ENCODE peak calls at places on chromosome 7, in seven cellular contexts. Q, P, W, O, K, L and C are unnamed samples.
A peak's percentile ranks its signal among the peaks of the same experiment; 100 is the strongest.

GRCh38 chr7:6279341-6279740 is 6.9 kb upstream of the CYTH3 start:
- DNase-seq in Q (no peak), W (no peak), K (no peak), L (no peak), P (peak; percentile 37), O (no peak), C (no peak)

GRCh38 chr7:44727346-44728262 is 21.0 kb upstream of the ZMIZ2 start:
- DNase-seq in Q (no peak), O (no peak), W (no peak), L (no peak), P (no peak), K (no peak), C (no peak)

GRCh38 chr7:50733552-50733951 is 49.1 kb downstream of the GRB10 start:
- DNase-seq in P (peak; percentile 34), L (no peak), Q (no peak), O (no peak), K (no peak), W (no peak), C (no peak)

GRCh38 chr7:3408814-3409595 is 108.0 kb downstream of the SDK1 start:
- DNase-seq in W (no peak), K (no peak), O (no peak), L (no peak), P (no peak), Q (no peak), C (no peak)

GRCh38 chr7:79988642-79989041 is 146.0 kb upstream of the GNAI1 start:
- DNase-seq in L (no peak), K (no peak), O (no peak), P (no peak), W (no peak), Q (no peak), C (no peak)

GRCh38 chr7:141737118-141737835 is 881 bp upstream of the SSBP1 start:
- DNase-seq in Q (peak; percentile 54), K (peak; percentile 24), W (no peak), O (no peak), P (peak; percentile 25), L (no peak), C (no peak)

GRCh38 chr7:151157645-151158329 is 9.7 kb downstream of the GBX1 start:
- DNase-seq in K (no peak), O (no peak), Q (no peak), W (no peak), P (no peak), L (no peak), C (no peak)

GRCh38 chr7:141157138-141157765 is 83.4 kb downstream of the TMEM178B start:
- DNase-seq in O (no peak), W (no peak), Q (no peak), P (no peak), K (no peak), L (no peak), C (no peak)

GRCh38 chr7:40047661-40048060 is 86.8 kb downstream of the MPLKIP start:
- DNase-seq in P (peak; percentile 4), K (no peak), W (no peak), L (no peak), Q (no peak), O (no peak), C (no peak)

GRCh38 chr7:34454381-34454780 is 203.6 kb upstream of the NPSR1 start:
- DNase-seq in O (no peak), P (peak; percentile 43), K (no peak), L (no peak), Q (no peak), W (no peak), C (no peak)

GRCh38 chr7:150931199-150931869 is 46.8 kb downstream of the KCNH2 start:
- DNase-seq in W (no peak), P (no peak), Q (no peak), K (peak; percentile 83), O (no peak), L (no peak), C (no peak)

GRCh38 chr7:44175730-44176129 is 13.5 kb downstream of the GCK start:
- DNase-seq in Q (no peak), P (no peak), L (no peak), K (no peak), O (no peak), W (no peak), C (no peak)

GRCh38 chr7:28018446-28018845 is 162.1 kb downstream of the JAZF1 start:
- DNase-seq in W (no peak), P (no peak), O (no peak), L (no peak), K (no peak), Q (no peak), C (no peak)

GRCh38 chr7:33644489-33644888 is 260.9 kb upstream of the BMPER start:
- DNase-seq in L (no peak), K (no peak), P (no peak), W (no peak), O (no peak), Q (no peak), C (no peak)

GRCh38 chr7:7934945-7935344 is 33.7 kb upstream of the GLCCI1 start:
- DNase-seq in W (no peak), O (no peak), Q (no peak), K (no peak), P (no peak), L (no peak), C (no peak)

GRCh38 chr7:123612024-123612423 is 10.4 kb downstream of the ASB15 start:
- DNase-seq in O (no peak), L (no peak), P (peak; percentile 35), Q (no peak), K (no peak), W (no peak), C (no peak)

GRCh38 chr7:138278601-138279000 is 181.5 kb upstream of the TRIM24 start:
- DNase-seq in L (no peak), W (no peak), K (no peak), Q (no peak), P (no peak), O (no peak), C (no peak)

GRCh38 chr7:42237162-42237821 is at the start of gene GLI3:
- DNase-seq in O (no peak), Q (peak; percentile 66), L (no peak), K (peak; percentile 54), P (no peak), W (peak; percentile 73), C (peak; percentile 58)

GRCh38 chr7:46776790-46777189 is 805.1 kb downstream of the TNS3 start:
- DNase-seq in Q (no peak), K (no peak), O (no peak), W (no peak), P (no peak), L (no peak), C (no peak)

GRCh38 chr7:35365523-35365922 is 111.6 kb upstream of the TBX20 start:
- DNase-seq in W (no peak), O (no peak), Q (no peak), P (no peak), K (no peak), L (no peak), C (no peak)

GRCh38 chr7:106009511-106010226 is 46.6 kb downstream of the CDHR3 start:
- DNase-seq in K (peak; percentile 91), Q (peak; percentile 98), L (no peak), O (peak; percentile 88), P (no peak), W (peak; percentile 65), C (peak; percentile 72)
- TF ChIP-seq POLR2AphosphoS5 in K (no peak), Q (no peak), L (no peak), O (peak; percentile 25), P (no peak), W (no peak), C (no peak)

DNA sequence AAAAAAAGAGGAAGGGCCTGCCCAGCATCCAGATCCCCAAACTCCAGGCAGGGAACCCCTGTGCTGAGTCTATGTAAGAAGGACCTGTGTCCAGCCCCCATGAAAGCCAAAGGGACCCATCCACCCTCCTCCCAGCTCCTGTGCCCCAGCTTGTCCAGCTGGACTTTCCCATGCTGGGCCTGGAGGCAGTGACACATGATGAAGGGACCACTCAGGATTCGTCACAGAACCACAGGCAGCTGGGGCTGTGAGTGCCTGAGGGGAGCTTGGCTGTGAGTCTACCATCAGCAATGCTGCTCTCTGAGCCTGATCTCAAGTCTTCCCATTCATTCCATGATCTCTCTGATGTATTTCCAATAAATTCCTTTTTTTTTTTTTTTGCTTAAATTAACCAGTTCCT is 36.2 kb upstream of the MNX1 start:
- DNase-seq in K (no peak), Q (peak; percentile 12), P (no peak), W (no peak), L (no peak), O (no peak), C (no peak)
- TF ChIP-seq TAF1 in K (no peak), Q (no peak), P (no peak), W (no peak), L (no peak), O (no peak), C (no peak)

DNA sequence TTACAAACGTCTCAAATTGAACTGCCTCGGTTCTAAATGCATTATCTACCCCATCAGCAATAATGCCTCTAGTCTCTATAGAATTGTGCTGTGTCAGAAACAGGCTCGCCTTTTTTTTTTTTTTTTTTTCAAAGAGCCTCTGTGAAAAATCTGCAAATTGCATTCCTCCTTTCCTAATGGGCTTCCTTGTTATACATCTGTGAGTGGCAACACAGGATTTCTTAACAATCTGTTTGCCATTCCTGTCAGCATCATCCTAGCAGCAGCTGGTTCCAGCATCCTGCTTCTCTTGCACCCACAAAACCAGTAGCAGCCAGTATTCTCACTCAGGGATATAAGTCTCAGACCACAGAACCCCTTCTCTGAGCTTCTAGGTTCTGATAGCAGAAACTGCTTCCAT is 413.6 kb upstream of the SEMA3D start:
- DNase-seq in O (no peak), K (peak; percentile 7), W (no peak), P (no peak), L (no peak), Q (no peak), C (no peak)
- TF ChIP-seq POLR2AphosphoS5 in O (no peak), K (no peak), W (no peak), P (no peak), L (no peak), Q (no peak), C (no peak)

GRCh38 chr7:1531263-1531978 is 919 bp downstream of the MAFK start:
- DNase-seq in L (no peak), W (no peak), P (no peak), O (no peak), Q (peak; percentile 35), K (peak; percentile 76), C (no peak)

GRCh38 chr7:1530946-1531262 is 402 bp downstream of the MAFK start:
- DNase-seq in O (no peak), Q (peak; percentile 79), P (no peak), W (no peak), L (no peak), K (no peak), C (no peak)

GRCh38 chr7:1533255-1533568 is 2.7 kb downstream of the MAFK start:
- DNase-seq in W (no peak), O (no peak), L (no peak), P (no peak), Q (no peak), K (no peak), C (no peak)

GRCh38 chr7:1532456-1533254 is 2.2 kb downstream of the MAFK start:
- DNase-seq in K (no peak), W (no peak), P (peak; percentile 77), L (no peak), Q (peak; percentile 41), O (no peak), C (no peak)

GRCh38 chr7:1531979-1532455 is 1.5 kb downstream of the MAFK start:
- DNase-seq in P (no peak), Q (no peak), K (no peak), O (no peak), W (no peak), L (no peak), C (no peak)
- TF ChIP-seq TAF1 in P (no peak), Q (no peak), K (no peak), O (no peak), W (no peak), L (no peak), C (no peak)